ENCODE peak calls at places on chromosomes 6 and 20, in six cellular contexts. I, Y, S, H, D and B are unnamed samples.

GRCh38 chr20:38799248-38799647 is 6.2 kb upstream of the PPP1R16B start:
- DNase-seq in Y (no peak), D (no peak), S (no peak), I (no peak), H (no peak), B (no peak)

GRCh38 chr6:135182993-135183531 is 2.0 kb downstream of the MYB start:
- DNase-seq in H (peak), Y (no peak), S (no peak), I (no peak), D (peak), B (peak)

GRCh38 chr6:116419069-116419468 is 42.1 kb upstream of the CALHM6 start:
- DNase-seq in I (no peak), S (no peak), Y (no peak), H (no peak), D (no peak), B (no peak)

GRCh38 chr6:10425177-10425972 is 10.5 kb upstream of the TFAP2A start:
- DNase-seq in I (no peak), H (no peak), S (no peak), Y (no peak), D (no peak), B (no peak)

GRCh38 chr6:4358414-4359107 is 223.2 kb upstream of the ECI2 start:
- DNase-seq in I (peak), Y (peak), D (no peak), S (no peak), H (no peak), B (peak)

GRCh38 chr6:95693108-95693507 is 115.8 kb downstream of the MANEA start:
- DNase-seq in H (no peak), S (no peak), I (no peak), D (no peak), Y (no peak), B (no peak)

GRCh38 chr6:31822038-31822821 is 5.3 kb upstream of the HSPA1B start:
- DNase-seq in D (peak), H (no peak), Y (no peak), S (peak), I (peak), B (peak)

GRCh38 chr20:23244207-23244915 is 106.2 kb upstream of the NXT1 start:
- DNase-seq in Y (peak), S (no peak), I (no peak), D (no peak), H (no peak), B (no peak)

GRCh38 chr6:142303191-142303564 is 1.4 kb downstream of the ADGRG6 start:
- DNase-seq in Y (no peak), S (no peak), I (no peak), D (no peak), H (no peak), B (no peak)

GRCh38 chr6:158353851-158354508 is 41.7 kb downstream of the TULP4 start:
- DNase-seq in I (no peak), S (no peak), H (no peak), Y (no peak), D (no peak), B (no peak)

GRCh38 chr6:73041051-73041450 is 184.2 kb downstream of the KHDC1L start:
- DNase-seq in D (no peak), I (no peak), S (no peak), Y (no peak), H (no peak), B (no peak)

GRCh38 chr20:5480824-5481600 is 164.3 kb upstream of the PROKR2 start:
- DNase-seq in I (no peak), Y (no peak), S (no peak), D (no peak), H (peak), B (no peak)

GRCh38 chr6:111646942-111647341 is 41.3 kb upstream of the TRAF3IP2 start:
- DNase-seq in S (no peak), D (no peak), Y (no peak), H (no peak), I (peak), B (no peak)

GRCh38 chr6:45661667-45662066 is 283.9 kb upstream of the SUPT3H start:
- DNase-seq in I (no peak), Y (no peak), H (peak), S (no peak), D (no peak), B (no peak)

GRCh38 chr6:17086469-17086868 is 15.4 kb upstream of the STMND1 start:
- DNase-seq in D (no peak), Y (no peak), I (no peak), S (peak), H (peak), B (no peak)

GRCh38 chr6:110239516-110240265 is 59.5 kb downstream of the CDC40 start:
- DNase-seq in S (no peak), H (no peak), I (no peak), Y (no peak), D (no peak), B (no peak)

GRCh38 chr6:16969699-16970695 is 131.9 kb upstream of the STMND1 start:
- DNase-seq in D (no peak), S (no peak), H (no peak), I (no peak), Y (no peak), B (no peak)

GRCh38 chr20:61254881-61255589 is 3.0 kb downstream of the CDH4 start:
- DNase-seq in D (no peak), Y (no peak), H (no peak), I (no peak), S (no peak), B (no peak)

GRCh38 chr6:73694711-73695411 is 1.1 kb upstream of the CD109 start:
- DNase-seq in H (no peak), S (no peak), D (no peak), Y (no peak), I (no peak), B (no peak)

GRCh38 chr6:111411978-111412574 is 70.9 kb downstream of the REV3L start:
- DNase-seq in S (no peak), D (no peak), I (no peak), H (no peak), Y (no peak), B (no peak)

GRCh38 chr20:60206259-60206658 is 248.0 kb downstream of the CDH26 start:
- DNase-seq in I (no peak), Y (peak), S (no peak), D (no peak), H (no peak), B (no peak)